ENCODE peak calls at places on chromosomes 11 and 22, in nine cellular contexts. F is heart left ventricle, B is lower lobe of right lung, X is coronary artery, Q is neural progenitor cell, M is fibroblast of the aortic adventitia, A is natural killer cell, Z is thoracic aorta, C is astrocyte of the spinal cord. P is an unnamed sample.
A peak's percentile ranks its signal among the peaks of the same experiment; 100 is the strongest.

GRCh38 chr11:61384271-61385242 is 7.8 kb upstream of the TMEM216 start:
- DNase-seq in F (no peak), B (no peak), X (no peak), Q (peak; percentile 36), M (peak; percentile 70), A (no peak), Z (no peak), C (no peak), P (peak; percentile 54)

GRCh38 chr22:46068908-46069481 is 81.3 kb upstream of the PPARA start:
- DNase-seq in F (no peak), B (peak; percentile 52), X (peak; percentile 63), Q (no peak), M (peak; percentile 71), A (no peak), Z (no peak), C (peak; percentile 85), P (peak; percentile 83)

GRCh38 chr11:93464938-93465337 is 78.3 kb downstream of the SMCO4 start:
- DNase-seq in F (no peak), B (no peak), X (no peak), Q (no peak), M (no peak), A (no peak), Z (no peak), C (no peak), P (no peak)

GRCh38 chr22:42286205-42286604 is 15.8 kb upstream of the TCF20 start:
- DNase-seq in F (no peak), B (no peak), X (no peak), Q (no peak), M (no peak), A (no peak), Z (no peak), C (no peak), P (no peak)

GRCh38 chr11:35526370-35526792 is 965 bp upstream of the PAMR1 start:
- DNase-seq in F (no peak), B (no peak), X (no peak), Q (peak; percentile 39), M (peak; percentile 60), A (no peak), Z (no peak), C (peak; percentile 29), P (no peak)

GRCh38 chr22:23565288-23565941 is 14.7 kb downstream of the IGLL1 start:
- DNase-seq in F (no peak), B (no peak), X (no peak), Q (peak; percentile 57), M (no peak), A (no peak), Z (no peak), C (no peak), P (no peak)

GRCh38 chr11:24587655-24588054 is 90.8 kb downstream of the LUZP2 start:
- DNase-seq in F (no peak), B (no peak), X (no peak), Q (no peak), M (peak; percentile 17), A (no peak), Z (no peak), C (peak; percentile 30), P (no peak)

GRCh38 chr11:69811431-69811830 is 7.8 kb downstream of the FGF3 start:
- DNase-seq in F (no peak), B (no peak), X (no peak), Q (peak; percentile 52), M (no peak), A (no peak), Z (no peak), C (no peak), P (no peak)

GRCh38 chr11:110838808-110839207 is 126.6 kb upstream of the ARHGAP20 start:
- DNase-seq in F (no peak), B (no peak), X (no peak), Q (no peak), M (no peak), A (no peak), Z (no peak), C (no peak), P (no peak)

GRCh38 chr11:70174846-70175764 is 28.0 kb upstream of the FADD start:
- DNase-seq in F (no peak), B (no peak), X (no peak), Q (peak; percentile 76), M (no peak), A (no peak), Z (no peak), C (no peak), P (no peak)

GRCh38 chr11:6418958-6419611 is at the start of gene APBB1:
- DNase-seq in F (peak; percentile 78), B (peak; percentile 71), X (no peak), Q (peak; percentile 89), M (peak; percentile 47), A (peak; percentile 76), Z (no peak), C (peak; percentile 38), P (peak; percentile 44)

GRCh38 chr11:120134106-120134930 is 3.6 kb downstream of the TRIM29 start:
- DNase-seq in F (peak; percentile 1), B (peak; percentile 20), X (peak; percentile 61), Q (no peak), M (no peak), A (peak; percentile 4), Z (no peak), C (no peak), P (no peak)

GRCh38 chr11:127074151-127074761 is 73.7 kb upstream of the KIRREL3 start:
- DNase-seq in F (no peak), B (no peak), X (no peak), Q (peak; percentile 56), M (peak; percentile 19), A (no peak), Z (no peak), C (peak; percentile 29), P (peak; percentile 22)

GRCh38 chr22:46108564-46109473 is 41.5 kb upstream of the PPARA start:
- DNase-seq in F (peak; percentile 75), B (no peak), X (no peak), Q (peak; percentile 17), M (peak; percentile 58), A (no peak), Z (no peak), C (no peak), P (peak; percentile 57)

GRCh38 chr11:99117603-99118002 is 96.9 kb downstream of the CNTN5 start:
- DNase-seq in F (no peak), B (no peak), X (no peak), Q (no peak), M (no peak), A (no peak), Z (no peak), C (no peak), P (no peak)
- TF ChIP-seq CTCF in F (no peak), B (no peak), X (no peak), Q (peak; percentile 15), M (no peak), A (no peak), Z (no peak), C (no peak), P (no peak)

GRCh38 chr11:78744202-78744601 is 169.5 kb upstream of the NARS2 start:
- DNase-seq in F (no peak), B (no peak), X (no peak), Q (no peak), M (no peak), A (no peak), Z (no peak), C (no peak), P (no peak)

GRCh38 chr11:78741794-78742193 is 167.1 kb upstream of the NARS2 start:
- DNase-seq in F (no peak), B (no peak), X (no peak), Q (no peak), M (no peak), A (no peak), Z (no peak), C (no peak), P (no peak)

GRCh38 chr11:78749243-78749730 is 174.6 kb upstream of the NARS2 start:
- DNase-seq in F (no peak), B (no peak), X (no peak), Q (no peak), M (no peak), A (no peak), Z (no peak), C (no peak), P (no peak)

GRCh38 chr11:78742430-78742829 is 167.8 kb upstream of the NARS2 start:
- DNase-seq in F (peak; percentile 70), B (peak; percentile 74), X (no peak), Q (no peak), M (peak; percentile 19), A (no peak), Z (peak; percentile 14), C (peak; percentile 35), P (no peak)

DNA sequence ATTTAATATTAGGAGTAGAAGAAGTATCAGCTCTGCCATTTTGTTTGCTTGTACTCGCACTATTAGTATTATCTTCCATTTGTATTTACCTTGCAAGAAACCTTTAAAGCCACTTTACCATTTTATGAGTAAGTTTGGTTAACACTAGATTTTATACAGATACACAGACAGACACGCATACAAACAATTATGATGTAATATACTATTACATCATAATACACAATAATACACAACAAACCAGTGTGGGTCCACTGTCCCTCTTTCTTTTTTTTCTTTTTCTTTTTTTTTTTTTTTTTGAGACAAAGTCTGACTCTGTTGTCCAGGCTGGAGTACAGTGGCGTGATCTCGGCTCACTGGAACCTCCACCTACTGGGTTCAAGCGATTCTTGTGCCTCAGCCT is 170.3 kb upstream of the NARS2 start:
- DNase-seq in F (no peak), B (no peak), X (no peak), Q (no peak), M (no peak), A (no peak), Z (no peak), C (no peak), P (no peak)
- TF ChIP-seq CTCF in F (no peak), B (no peak), X (no peak), Q (no peak), M (no peak), A (no peak), Z (no peak), C (no peak), P (no peak)

GRCh38 chr11:64099436-64099835 is 63.7 kb downstream of the FLRT1 start:
- DNase-seq in F (no peak), B (no peak), X (no peak), Q (no peak), M (no peak), A (no peak), Z (no peak), C (no peak), P (no peak)
- TF ChIP-seq CTCF in F (no peak), B (no peak), X (no peak), Q (no peak), M (no peak), A (no peak), Z (no peak), C (no peak), P (no peak)

DNA sequence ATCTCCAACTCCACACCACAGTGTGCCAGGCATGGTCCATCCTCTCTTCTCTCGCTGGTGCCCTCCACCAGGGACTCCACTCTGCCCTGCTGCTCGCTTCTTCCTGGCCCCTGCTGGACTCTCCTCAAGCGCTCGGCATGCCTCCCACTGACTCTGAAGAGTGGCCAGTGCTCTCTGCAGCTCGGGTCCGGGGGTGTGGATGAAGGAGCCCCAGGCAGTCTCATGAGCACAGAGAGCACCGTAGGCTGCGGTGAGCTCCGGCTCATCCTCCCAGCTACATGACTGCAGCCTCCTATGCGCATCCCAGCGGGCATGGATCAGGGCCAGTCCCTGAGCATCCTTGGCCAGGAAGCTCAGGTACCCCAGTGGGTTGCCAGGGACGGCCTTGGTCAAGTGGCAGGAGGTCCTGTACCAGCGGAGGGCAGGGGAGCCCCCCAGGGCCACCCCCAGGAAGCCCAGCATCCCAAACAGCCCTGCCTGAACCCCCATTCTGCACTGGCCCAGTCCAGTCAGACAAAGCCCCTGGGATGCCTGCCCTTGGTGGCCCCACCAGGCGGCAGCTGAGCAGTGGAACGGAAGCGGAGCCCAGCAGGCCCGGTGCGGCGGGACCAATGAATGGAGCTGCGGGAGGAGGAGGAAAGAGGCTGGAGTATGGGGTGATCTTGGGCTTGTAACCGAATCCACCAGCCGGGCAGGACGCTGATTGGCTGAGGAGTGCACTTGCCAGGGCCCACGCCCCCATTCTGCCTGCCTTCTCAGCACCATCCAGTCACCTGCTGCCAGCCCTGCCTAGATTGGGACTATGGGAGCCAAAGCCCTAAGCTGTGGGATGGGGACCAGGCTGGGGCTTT is at the start of gene PLA2G3:
- DNase-seq in F (no peak), B (peak; percentile 91), X (no peak), Q (peak; percentile 94), M (peak; percentile 33), A (no peak), Z (no peak), C (peak; percentile 63), P (peak; percentile 47)
- TF ChIP-seq CTCF in F (no peak), B (no peak), X (no peak), Q (peak; percentile 43), M (peak; percentile 16), A (no peak), Z (no peak), C (peak; percentile 19), P (peak; percentile 6)

P was measured in fibroblast of villous mesenchyme.